ENCODE peak calls at places on chromosomes 12 and 14, in four cellular contexts. G is OCI-LY7, I is non-pigmented ciliary epithelial cell, D is GM04504. S is an unnamed sample.

GRCh38 chr12:47397664-47398281 is 308.1 kb downstream of the RPAP3 start:
- DNase-seq in G (peak; percentile 60), I (no peak), D (peak; percentile 43), S (peak; percentile 100)

GRCh38 chr14:105412768-105413541 is 6.7 kb upstream of the MTA1 start:
- DNase-seq in G (no peak), I (no peak), D (no peak), S (no peak)

GRCh38 chr12:54603872-54604271 is 15.4 kb upstream of the PPP1R1A start:
- DNase-seq in G (no peak), I (no peak), D (no peak), S (no peak)

GRCh38 chr12:43277630-43278267 is 274.3 kb downstream of the ADAMTS20 start:
- DNase-seq in G (no peak), I (peak; percentile 88), D (no peak), S (no peak)

GRCh38 chr14:75069021-75069810 is at the start of gene ZC2HC1C:
- DNase-seq in G (peak; percentile 86), I (no peak), D (peak; percentile 73), S (peak; percentile 82)

GRCh38 chr12:38921025-38921677 is 15.8 kb upstream of the CPNE8 start:
- DNase-seq in G (peak; percentile 43), I (peak; percentile 32), D (peak; percentile 21), S (peak; percentile 13)

GRCh38 chr14:104939666-104940410 is 15.2 kb downstream of the PLD4 start:
- DNase-seq in G (no peak), I (no peak), D (no peak), S (no peak)

GRCh38 chr12:132282950-132283771 is 46.2 kb downstream of the GALNT9 start:
- DNase-seq in G (peak; percentile 7), I (no peak), D (no peak), S (no peak)

GRCh38 chr12:71877335-71878121 is 38.0 kb downstream of the TBC1D15 start:
- DNase-seq in G (no peak), I (no peak), D (no peak), S (no peak)